ENCODE peak calls at places on chromosomes 11 and 22, in seven cellular contexts. F is endodermal cell, O is cardiac muscle cell, C is H9, B is upper lobe of right lung, W is transverse colon, R is small intestine. D is an unnamed sample.

GRCh38 chr11:88042238-88043032 is 132.8 kb downstream of the RAB38 start:
- DNase-seq in C (no peak), W (no peak), O (peak), R (no peak), B (no peak), F (peak), D (no peak)

GRCh38 chr11:120756931-120757330 is 245.4 kb downstream of the GRIK4 start:
- DNase-seq in W (no peak), R (no peak), F (peak), B (no peak), C (no peak), O (no peak), D (no peak)

GRCh38 chr22:21646608-21647590 is 4.8 kb downstream of the SDF2L1 start:
- DNase-seq in C (peak), W (peak), O (peak), B (peak), R (peak), F (peak), D (peak)

GRCh38 chr11:32960553-32961164 is 55.0 kb upstream of the DEPDC7 start:
- DNase-seq in C (no peak), B (no peak), O (peak), R (peak), W (no peak), F (no peak), D (no peak)

GRCh38 chr11:34161812-34162506 is 56.5 kb downstream of the NAT10 start:
- DNase-seq in F (no peak), O (no peak), R (no peak), W (no peak), B (no peak), C (no peak), D (no peak)

GRCh38 chr22:28143206-28143605 is 224.2 kb upstream of the PITPNB start:
- DNase-seq in O (no peak), C (no peak), F (no peak), B (no peak), W (no peak), R (no peak), D (no peak)

GRCh38 chr11:68838572-68838964 is 3.1 kb downstream of the CPT1A start:
- DNase-seq in W (no peak), R (peak), B (no peak), C (no peak), F (no peak), O (no peak), D (peak)

GRCh38 chr11:132312616-132313210 is 942.3 kb downstream of the NTM start:
- DNase-seq in C (peak), B (no peak), W (no peak), R (peak), F (peak), O (peak), D (no peak)

GRCh38 chr11:43138621-43139140 is 173.1 kb upstream of the API5 start:
- DNase-seq in R (no peak), W (no peak), B (no peak), O (no peak), C (no peak), F (no peak), D (no peak)

GRCh38 chr11:125390949-125391348 is 105.1 kb downstream of the FEZ1 start:
- DNase-seq in C (no peak), R (no peak), B (no peak), F (no peak), O (peak), W (no peak), D (no peak)

GRCh38 chr11:1780700-1781592 is 17.2 kb upstream of the CTSD start:
- DNase-seq in B (peak), O (no peak), C (peak), R (no peak), W (no peak), F (no peak), D (no peak)

GRCh38 chr11:86629070-86629706 is 43.2 kb downstream of the ME3 start:
- DNase-seq in W (no peak), C (no peak), R (no peak), O (no peak), F (no peak), B (no peak), D (peak)
- H3K27ac ChIP-seq in W (peak), C (no peak), R (no peak), O (no peak), F (no peak), B (no peak), D (peak)

DNA sequence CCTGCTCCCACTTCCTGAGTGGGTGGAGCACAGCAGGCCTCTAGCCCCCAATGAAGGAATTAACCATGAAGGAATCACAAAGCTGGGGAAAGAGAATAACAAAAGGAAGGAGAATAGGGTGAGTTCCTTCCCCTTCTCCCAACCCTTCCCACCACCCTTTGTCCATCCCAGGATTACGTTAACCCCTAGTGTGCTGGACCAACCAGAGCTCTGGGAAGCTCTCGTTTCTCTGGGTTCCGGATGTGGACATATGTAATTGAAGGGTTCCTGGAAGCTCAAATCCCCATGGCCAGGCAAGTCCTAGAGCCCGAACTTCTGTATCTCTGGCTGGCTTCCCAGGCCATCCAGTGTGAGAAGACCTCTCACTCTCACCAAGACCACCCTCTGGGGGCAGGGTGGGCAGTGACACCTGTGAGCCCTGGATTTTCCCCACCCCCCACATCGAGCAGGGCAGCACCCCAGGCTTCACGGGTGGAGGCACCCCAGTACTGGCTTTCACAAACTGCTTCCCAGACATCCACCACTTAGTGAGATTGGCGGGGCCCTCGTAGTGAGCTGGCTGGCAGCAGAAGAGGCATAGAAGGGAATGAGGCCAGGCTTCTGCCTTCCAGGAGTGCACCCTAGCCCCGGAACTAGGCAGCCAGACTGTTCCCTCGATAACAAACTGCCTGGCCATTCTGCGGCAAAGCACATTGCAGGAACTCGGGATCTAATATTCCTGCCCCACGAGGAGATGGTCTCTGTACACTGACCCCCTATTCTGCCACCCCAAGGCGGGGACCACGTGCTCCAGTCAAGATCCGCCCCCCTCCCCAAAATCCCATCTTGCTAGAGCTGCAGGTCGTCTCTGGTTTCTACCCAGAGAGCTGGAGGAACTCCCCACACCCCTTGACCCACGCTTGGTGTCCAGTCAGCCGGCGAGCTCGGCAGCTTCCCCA is 2.1 kb downstream of the NECTIN1 start:
- DNase-seq in B (no peak), C (peak), F (peak), W (no peak), R (no peak), O (no peak), D (peak)
- H3K27ac ChIP-seq in B (no peak), C (no peak), F (no peak), W (no peak), R (peak), O (no peak), D (no peak)

GRCh38 chr11:134513585-134514120 is 101.6 kb upstream of the B3GAT1 start:
- DNase-seq in F (peak), C (no peak), W (no peak), B (peak), R (no peak), O (no peak), D (peak)

GRCh38 chr11:134511255-134511654 is 99.2 kb upstream of the B3GAT1 start:
- DNase-seq in O (no peak), W (no peak), C (no peak), B (no peak), R (no peak), F (no peak), D (no peak)

GRCh38 chr11:134512061-134512460 is 100.0 kb upstream of the B3GAT1 start:
- DNase-seq in B (peak), O (no peak), R (no peak), F (peak), W (no peak), C (no peak), D (no peak)

GRCh38 chr11:134514354-134514951 is 102.4 kb upstream of the B3GAT1 start:
- DNase-seq in C (no peak), F (peak), O (no peak), R (no peak), B (peak), W (no peak), D (no peak)

DNA sequence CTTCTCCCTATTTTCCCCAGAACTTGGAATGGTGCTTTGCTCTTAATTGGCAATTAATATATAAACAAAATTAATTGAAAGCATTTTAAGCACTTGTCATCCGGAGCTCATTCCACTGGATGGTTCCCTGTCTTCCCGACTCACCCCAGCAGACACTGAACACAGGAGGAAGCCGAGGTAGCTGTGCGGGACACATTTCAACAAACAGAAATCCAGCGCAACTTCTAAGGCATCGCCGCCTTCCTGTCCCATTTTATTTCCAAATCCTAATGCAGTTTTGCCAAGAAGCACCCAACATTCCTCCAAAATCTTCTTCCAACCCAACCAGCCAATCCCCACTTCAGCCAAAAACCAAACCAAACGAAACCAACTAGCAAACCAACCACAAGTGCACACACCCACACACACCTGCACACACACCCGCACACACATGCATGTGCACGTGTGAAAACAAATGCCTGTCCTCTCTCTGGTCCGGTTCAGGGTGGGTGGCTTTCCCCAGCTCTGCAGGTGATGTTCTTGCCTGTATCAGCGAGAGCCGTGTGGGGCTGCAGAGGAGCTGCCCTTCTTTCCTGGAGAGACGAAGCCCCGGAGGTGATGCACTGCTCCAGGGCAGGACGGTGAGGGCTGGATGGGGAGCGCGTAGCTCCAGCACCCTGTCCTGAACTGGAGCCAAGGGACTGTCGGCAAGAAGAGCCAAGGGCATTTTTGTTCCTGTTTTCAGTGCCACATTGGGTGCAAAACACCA is 100.9 kb upstream of the B3GAT1 start:
- DNase-seq in R (no peak), F (peak), O (no peak), B (peak), C (no peak), W (no peak), D (no peak)
- H3K27ac ChIP-seq in R (no peak), F (no peak), O (no peak), B (no peak), C (no peak), W (no peak), D (no peak)

DNA sequence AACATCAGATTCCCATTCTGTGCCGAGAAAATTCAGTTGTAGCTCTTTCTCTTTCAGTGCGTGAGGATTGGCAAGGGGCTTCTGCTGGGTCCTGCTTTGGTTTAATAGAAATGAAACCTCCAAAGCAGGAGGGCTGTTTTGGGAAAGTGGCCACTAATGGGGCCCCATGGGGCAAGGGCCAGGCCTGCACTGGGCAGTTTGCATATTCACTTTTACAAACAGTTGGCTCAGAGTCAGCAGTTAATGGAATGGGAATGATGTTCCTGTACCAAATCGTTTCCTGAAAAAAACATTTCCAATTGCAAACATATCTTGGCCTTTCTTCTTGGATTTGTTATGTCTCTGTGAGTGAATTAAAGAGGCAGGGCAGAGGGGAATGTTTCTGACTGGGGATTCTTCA is 92.1 kb downstream of the PARVA start:
- DNase-seq in F (peak), W (no peak), O (no peak), R (no peak), B (no peak), C (no peak), D (no peak)
- H3K27ac ChIP-seq in F (no peak), W (peak), O (no peak), R (no peak), B (no peak), C (no peak), D (no peak)

GRCh38 chr22:19921544-19922081 is 20.0 kb upstream of the COMT start:
- DNase-seq in O (no peak), F (no peak), W (no peak), C (no peak), R (no peak), B (no peak), D (no peak)

GRCh38 chr22:19918332-19919106 is 23.1 kb upstream of the COMT start:
- DNase-seq in C (no peak), W (no peak), B (no peak), F (no peak), O (no peak), R (no peak), D (no peak)

GRCh38 chr22:19917389-19918138 is 24.0 kb upstream of the COMT start:
- DNase-seq in C (no peak), W (no peak), R (no peak), F (no peak), O (no peak), B (no peak), D (no peak)

GRCh38 chr22:19916941-19917340 is 24.6 kb upstream of the COMT start:
- DNase-seq in W (no peak), R (no peak), C (no peak), F (no peak), O (no peak), B (no peak), D (no peak)

DNA sequence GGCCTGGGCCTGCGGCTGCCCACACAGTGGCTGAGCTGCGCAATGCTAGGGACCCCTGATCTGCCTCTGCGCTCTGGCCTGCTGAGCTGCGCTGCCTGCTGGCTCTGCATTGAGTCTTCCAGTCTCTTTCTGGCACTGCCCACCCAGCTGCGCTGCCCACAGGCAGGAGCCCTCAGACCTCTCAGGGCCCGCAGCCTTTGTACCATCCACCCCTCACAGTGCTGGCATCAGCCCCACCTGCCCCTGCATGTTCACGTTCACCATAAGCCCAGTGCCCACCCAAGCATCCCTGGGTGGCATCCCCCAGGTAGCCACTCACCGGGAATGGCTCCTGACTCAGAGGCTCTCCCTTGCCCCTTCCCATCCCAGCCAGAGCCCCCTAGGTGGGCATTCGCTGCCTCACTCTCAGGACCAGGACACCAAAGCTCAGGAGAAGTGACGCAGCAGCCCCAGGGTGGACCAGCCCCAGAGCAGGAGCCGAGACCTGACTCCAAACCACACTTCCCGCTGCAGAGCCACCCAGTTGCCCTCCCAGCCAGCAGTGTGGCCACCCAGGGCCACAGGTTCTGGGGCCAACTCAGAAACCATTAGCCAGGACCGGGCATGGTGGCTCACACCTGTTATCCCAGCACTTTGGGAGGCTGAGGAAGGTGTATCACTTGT is 21.7 kb upstream of the COMT start:
- DNase-seq in F (no peak), B (no peak), O (no peak), W (no peak), R (no peak), C (no peak), D (no peak)
- H3K27ac ChIP-seq in F (no peak), B (no peak), O (no peak), W (no peak), R (no peak), C (no peak), D (no peak)

DNA sequence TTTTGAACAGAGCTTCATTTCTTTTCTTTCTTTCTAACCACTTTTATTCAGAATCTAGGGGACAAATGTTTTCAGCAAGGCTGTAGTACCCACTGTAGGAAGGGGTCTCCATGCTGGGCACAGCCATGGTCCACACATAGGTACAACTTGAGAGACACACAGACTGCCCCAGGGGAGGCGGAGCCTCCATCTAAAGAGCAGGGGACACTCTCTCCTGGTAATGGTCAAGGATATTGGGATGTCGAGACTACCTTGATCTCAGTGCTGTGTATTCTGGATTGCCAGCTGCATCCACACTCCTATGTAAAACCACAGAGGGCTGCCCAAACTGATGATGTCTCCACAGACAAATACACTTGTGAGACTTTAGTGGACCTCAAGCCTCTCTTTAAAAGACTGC is 2.9 kb upstream of the APOL3 start:
- DNase-seq in R (no peak), B (no peak), F (no peak), C (no peak), W (no peak), O (no peak), D (no peak)
- H3K27ac ChIP-seq in R (no peak), B (peak), F (no peak), C (no peak), W (peak), O (no peak), D (no peak)

GRCh38 chr22:48860557-48860956 is 967.1 kb downstream of the BRD1 start:
- DNase-seq in C (no peak), W (no peak), O (no peak), F (no peak), R (no peak), B (no peak), D (no peak)

GRCh38 chr22:48867891-48868290 is 959.8 kb downstream of the BRD1 start:
- DNase-seq in F (no peak), R (no peak), W (no peak), O (no peak), C (no peak), B (no peak), D (no peak)

GRCh38 chr22:48866906-48867597 is 960.6 kb downstream of the BRD1 start:
- DNase-seq in C (no peak), R (no peak), B (peak), W (no peak), O (no peak), F (no peak), D (no peak)

GRCh38 chr22:48864748-48865147 is 962.9 kb downstream of the BRD1 start:
- DNase-seq in B (peak), C (no peak), W (no peak), F (peak), R (no peak), O (no peak), D (no peak)

GRCh38 chr22:48863965-48864538 is 963.6 kb downstream of the BRD1 start:
- DNase-seq in R (no peak), O (no peak), C (no peak), F (peak), B (no peak), W (no peak), D (no peak)
- H3K27ac ChIP-seq in R (no peak), O (no peak), C (no peak), F (no peak), B (no peak), W (no peak), D (no peak)

GRCh38 chr22:25027052-25027525 is 74.6 kb downstream of the KIAA1671 start:
- DNase-seq in O (no peak), W (peak), F (no peak), B (no peak), R (peak), C (no peak), D (no peak)

GRCh38 chr22:25024895-25025294 is 72.4 kb downstream of the KIAA1671 start:
- DNase-seq in O (no peak), B (no peak), R (no peak), W (no peak), C (no peak), F (no peak), D (no peak)

GRCh38 chr22:25023879-25024278 is 71.4 kb downstream of the KIAA1671 start:
- DNase-seq in R (no peak), O (no peak), C (no peak), F (no peak), B (no peak), W (no peak), D (no peak)

GRCh38 chr22:25027552-25027951 is 75.0 kb downstream of the KIAA1671 start:
- DNase-seq in F (no peak), R (peak), W (peak), O (peak), C (no peak), B (no peak), D (no peak)

GRCh38 chr22:25025586-25025985 is 73.1 kb downstream of the KIAA1671 start:
- DNase-seq in C (no peak), O (peak), B (peak), W (no peak), R (no peak), F (no peak), D (no peak)
- H3K27ac ChIP-seq in C (no peak), O (peak), B (peak), W (peak), R (peak), F (peak), D (no peak)